ENCODE peak calls at places on chromosomes 4 and X, in ten cellular contexts. J, P, C, N, U, W, M, K, H and Y are unnamed samples.

GRCh38 chr4:148444296-148445070 is 2.3 kb upstream of the NR3C2 start:
- DNase-seq in J (peak; percentile 45), P (peak; percentile 65), C (peak; percentile 34), N (peak; percentile 73), U (no peak), W (peak; percentile 9), M (peak; percentile 30), K (peak; percentile 44), H (peak; percentile 15), Y (no peak)

GRCh38 chrX:104679175-104679574 is 113.2 kb downstream of the IL1RAPL2 start:
- DNase-seq in J (no peak), P (no peak), C (no peak), N (peak; percentile 11), U (no peak), W (no peak), M (peak; percentile 41), K (no peak), H (no peak), Y (no peak)

GRCh38 chrX:149493567-149494562 is 11.2 kb downstream of the IDS start:
- DNase-seq in J (no peak), P (no peak), C (peak; percentile 26), N (peak; percentile 27), U (no peak), W (no peak), M (peak; percentile 68), K (no peak), H (no peak), Y (no peak)

GRCh38 chr4:95215991-95216605 is 332.7 kb downstream of the UNC5C start:
- DNase-seq in J (no peak), P (no peak), C (peak; percentile 37), N (no peak), U (no peak), W (no peak), M (no peak), K (no peak), H (no peak), Y (no peak)

GRCh38 chr4:158006973-158007372 is 165.9 kb downstream of the GASK1B start:
- DNase-seq in J (no peak), P (no peak), C (peak; percentile 27), N (no peak), U (no peak), W (no peak), M (no peak), K (no peak), H (no peak), Y (no peak)

GRCh38 chrX:120549483-120550452 is 11.0 kb downstream of the CUL4B start:
- DNase-seq in J (no peak), P (peak; percentile 60), C (peak; percentile 85), N (peak; percentile 70), U (no peak), W (no peak), M (peak; percentile 87), K (no peak), H (peak; percentile 4), Y (peak; percentile 35)

GRCh38 chr4:150962245-150962644 is 52.8 kb downstream of the LRBA start:
- DNase-seq in J (no peak), P (no peak), C (peak; percentile 9), N (peak; percentile 32), U (no peak), W (no peak), M (peak; percentile 93), K (no peak), H (no peak), Y (no peak)

GRCh38 chr4:113332701-113333100 is 283.2 kb downstream of the ANK2 start:
- DNase-seq in J (no peak), P (no peak), C (no peak), N (no peak), U (no peak), W (no peak), M (no peak), K (no peak), H (no peak), Y (no peak)

GRCh38 chr4:107780665-107781064 is 44.1 kb upstream of the SGMS2 start:
- DNase-seq in J (no peak), P (no peak), C (peak; percentile 2), N (peak; percentile 75), U (no peak), W (no peak), M (no peak), K (no peak), H (no peak), Y (no peak)

GRCh38 chr4:55032788-55033187 is 92.6 kb downstream of the KDR start:
- DNase-seq in J (no peak), P (no peak), C (no peak), N (peak; percentile 69), U (no peak), W (no peak), M (no peak), K (no peak), H (no peak), Y (no peak)